ENCODE peak calls at places on chromosomes 3 and 15, in six cellular contexts. Y, G, D, A, Q and K are unnamed samples.

GRCh38 chr3:108437439-108437838 is 73.0 kb downstream of the MYH15 start:
- DNase-seq in Y (no peak), G (no peak), D (no peak), A (no peak), Q (no peak), K (no peak)

GRCh38 chr15:63715818-63716217 is 117.9 kb downstream of the HERC1 start:
- DNase-seq in Y (no peak), G (no peak), D (no peak), A (no peak), Q (no peak), K (no peak)

GRCh38 chr3:116440196-116440595 is 5.1 kb downstream of the LSAMP start:
- DNase-seq in Y (no peak), G (no peak), D (no peak), A (no peak), Q (peak), K (no peak)

GRCh38 chr15:70794596-70795310 is 31.4 kb upstream of the UACA start:
- DNase-seq in Y (no peak), G (no peak), D (no peak), A (no peak), Q (peak), K (no peak)

GRCh38 chr3:162139841-162140240 is 643.2 kb downstream of the OTOL1 start:
- DNase-seq in Y (no peak), G (no peak), D (no peak), A (no peak), Q (no peak), K (no peak)

GRCh38 chr15:58330836-58331561 is 100.8 kb upstream of the LIPC start:
- DNase-seq in Y (no peak), G (no peak), D (no peak), A (no peak), Q (no peak), K (no peak)

GRCh38 chr3:74079961-74080562 is 455.3 kb upstream of the PDZRN3 start:
- DNase-seq in Y (no peak), G (no peak), D (no peak), A (no peak), Q (no peak), K (no peak)

GRCh38 chr15:88708256-88709054 is 69.6 kb downstream of the ISG20 start:
- DNase-seq in Y (no peak), G (peak), D (no peak), A (no peak), Q (peak), K (peak)

GRCh38 chr15:47670365-47670764 is 46.9 kb upstream of the SEMA6D start:
- DNase-seq in Y (no peak), G (no peak), D (no peak), A (no peak), Q (no peak), K (no peak)

GRCh38 chr3:14329842-14330241 is 72.6 kb upstream of the SLC6A6 start:
- DNase-seq in Y (no peak), G (no peak), D (no peak), A (no peak), Q (no peak), K (no peak)

GRCh38 chr3:39124876-39125836 is 17.7 kb downstream of the TTC21A start:
- DNase-seq in Y (no peak), G (no peak), D (no peak), A (no peak), Q (peak), K (no peak)

GRCh38 chr3:12501360-12502020 is 17.2 kb downstream of the TSEN2 start:
- DNase-seq in Y (no peak), G (no peak), D (no peak), A (no peak), Q (peak), K (peak)

GRCh38 chr3:129966876-129967275 is 7.6 kb upstream of the TRH start:
- DNase-seq in Y (no peak), G (no peak), D (no peak), A (no peak), Q (no peak), K (no peak)

GRCh38 chr3:192902481-192903023 is 15.1 kb downstream of the MB21D2 start:
- DNase-seq in Y (no peak), G (no peak), D (no peak), A (no peak), Q (no peak), K (no peak)

GRCh38 chr3:196569003-196569516 is 600 bp downstream of the FBXO45 start:
- DNase-seq in Y (no peak), G (peak), D (peak), A (no peak), Q (peak), K (peak)

GRCh38 chr3:104291878-104292277 is 1074.8 kb upstream of the ALCAM start:
- DNase-seq in Y (no peak), G (no peak), D (no peak), A (no peak), Q (no peak), K (no peak)

GRCh38 chr3:152382312-152383135 is 113.8 kb downstream of the MBNL1 start:
- DNase-seq in Y (no peak), G (no peak), D (no peak), A (no peak), Q (peak), K (no peak)

GRCh38 chr15:83973816-83974215 is 261.8 kb upstream of the GOLGA6L4 start:
- DNase-seq in Y (no peak), G (no peak), D (no peak), A (no peak), Q (peak), K (no peak)

GRCh38 chr3:169847896-169848295 is 21.8 kb downstream of the LRRC31 start:
- DNase-seq in Y (no peak), G (no peak), D (no peak), A (no peak), Q (no peak), K (no peak)

GRCh38 chr3:61903931-61904657 is 342.7 kb downstream of the PTPRG start:
- DNase-seq in Y (no peak), G (peak), D (no peak), A (no peak), Q (peak), K (no peak)

GRCh38 chr3:61876797-61877196 is 315.4 kb downstream of the PTPRG start:
- DNase-seq in Y (no peak), G (no peak), D (no peak), A (no peak), Q (peak), K (no peak)

GRCh38 chr3:63753567-63753966 is 65.5 kb upstream of the C3orf49 start:
- DNase-seq in Y (no peak), G (no peak), D (no peak), A (peak), Q (peak), K (no peak)

GRCh38 chr3:16824085-16824696 is 60.6 kb upstream of the PLCL2 start:
- DNase-seq in Y (no peak), G (no peak), D (no peak), A (no peak), Q (no peak), K (no peak)

GRCh38 chr3:170740726-170741591 is 129.0 kb downstream of the RPL22L1 start:
- DNase-seq in Y (no peak), G (no peak), D (peak), A (no peak), Q (peak), K (peak)

GRCh38 chr3:122619040-122619439 is 41.6 kb downstream of the PARP15 start:
- DNase-seq in Y (no peak), G (no peak), D (no peak), A (no peak), Q (no peak), K (no peak)

GRCh38 chr15:78455749-78456148 is 17.7 kb downstream of the IREB2 start:
- DNase-seq in Y (no peak), G (peak), D (no peak), A (no peak), Q (no peak), K (peak)

GRCh38 chr3:138946554-138947302 is at the start of the genes FOXL2 and FOXL2NB:
- DNase-seq in Y (no peak), G (no peak), D (peak), A (peak), Q (peak), K (peak)

GRCh38 chr15:77060560-77060959 is 10.3 kb downstream of the TSPAN3 start:
- DNase-seq in Y (no peak), G (no peak), D (no peak), A (no peak), Q (peak), K (no peak)

GRCh38 chr3:71629289-71630252 is 46.0 kb upstream of the FOXP1 start:
- DNase-seq in Y (no peak), G (no peak), D (peak), A (no peak), Q (peak), K (peak)

GRCh38 chr3:112409061-112409460 is 76.1 kb downstream of the CD200 start:
- DNase-seq in Y (no peak), G (no peak), D (no peak), A (no peak), Q (no peak), K (no peak)

GRCh38 chr15:33311312-33311971 is 675 bp downstream of the RYR3 start:
- DNase-seq in Y (no peak), G (no peak), D (no peak), A (peak), Q (no peak), K (no peak)

GRCh38 chr3:101193957-101194356 is 126.4 kb downstream of the IMPG2 start:
- DNase-seq in Y (no peak), G (no peak), D (no peak), A (no peak), Q (peak), K (no peak)

GRCh38 chr15:33985287-33985686 is 17.0 kb downstream of the CHRM5 start:
- DNase-seq in Y (no peak), G (no peak), D (no peak), A (peak), Q (peak), K (no peak)

GRCh38 chr3:135806342-135806741 is 159.2 kb upstream of the PPP2R3A start:
- DNase-seq in Y (no peak), G (no peak), D (peak), A (peak), Q (no peak), K (no peak)

GRCh38 chr3:149442845-149443544 is 31.5 kb upstream of the TM4SF4 start:
- DNase-seq in Y (peak), G (no peak), D (no peak), A (no peak), Q (peak), K (no peak)

GRCh38 chr3:38843898-38844297 is 27.9 kb upstream of the SCN10A start:
- DNase-seq in Y (peak), G (no peak), D (peak), A (peak), Q (peak), K (no peak)

GRCh38 chr3:14329116-14329830 is 73.1 kb upstream of the SLC6A6 start:
- DNase-seq in Y (no peak), G (no peak), D (no peak), A (peak), Q (no peak), K (no peak)

GRCh38 chr3:72576563-72576962 is 271.7 kb downstream of the SHQ1 start:
- DNase-seq in Y (no peak), G (no peak), D (no peak), A (no peak), Q (no peak), K (no peak)

GRCh38 chr3:45134758-45135521 is 11.2 kb downstream of the CDCP1 start:
- DNase-seq in Y (no peak), G (no peak), D (no peak), A (no peak), Q (peak), K (no peak)
- H3K4me3 ChIP-seq in Y (peak), G (no peak), D (no peak), A (no peak), Q (no peak), K (no peak)

DNA sequence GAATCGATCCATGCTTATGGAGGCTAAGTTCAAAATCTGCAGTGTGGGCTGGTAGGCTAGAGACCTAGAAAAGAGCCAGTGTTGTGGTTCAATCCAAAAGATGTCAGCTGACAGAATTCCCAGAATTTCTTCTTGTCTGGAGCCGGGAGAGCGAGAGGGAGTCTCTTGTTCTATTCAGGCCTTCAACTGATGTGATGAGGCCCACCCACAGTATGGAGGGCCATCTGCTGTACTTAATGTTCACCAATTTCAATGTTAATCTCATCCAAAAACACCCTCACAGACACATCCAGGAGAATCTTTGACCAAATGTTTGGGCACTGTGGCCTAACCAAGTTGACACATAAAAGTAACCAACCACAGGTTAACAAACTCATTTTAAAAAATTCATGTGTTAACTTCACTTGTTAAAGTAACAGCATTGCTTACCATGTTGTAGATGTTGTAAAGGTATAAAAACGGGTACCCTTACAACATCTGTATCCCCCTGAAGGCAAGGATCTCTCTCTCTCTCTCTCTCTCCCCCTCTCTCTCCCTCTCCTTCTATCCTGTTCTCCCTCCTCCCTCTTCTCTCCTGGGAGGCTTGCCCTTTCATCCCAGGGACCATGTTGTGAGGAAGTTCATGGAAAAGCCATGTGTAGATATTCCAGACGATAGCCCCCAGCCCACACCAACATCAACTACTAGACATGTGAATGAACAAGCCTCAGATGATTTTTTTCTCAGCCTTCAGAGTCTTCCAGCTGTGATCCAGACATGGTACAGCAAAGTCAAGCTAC is 66.4 kb upstream of the CHD2 start:
- DNase-seq in Y (no peak), G (no peak), D (no peak), A (no peak), Q (no peak), K (no peak)
- H3K4me3 ChIP-seq in Y (no peak), G (no peak), D (no peak), A (no peak), Q (no peak), K (no peak)

GRCh38 chr3:18124501-18124900 is 300.6 kb downstream of the SATB1 start:
- DNase-seq in Y (peak), G (no peak), D (no peak), A (no peak), Q (peak), K (no peak)

GRCh38 chr3:18122264-18122663 is 302.9 kb downstream of the SATB1 start:
- DNase-seq in Y (no peak), G (no peak), D (no peak), A (no peak), Q (no peak), K (no peak)

GRCh38 chr3:18126772-18127171 is 298.4 kb downstream of the SATB1 start:
- DNase-seq in Y (no peak), G (peak), D (no peak), A (no peak), Q (no peak), K (no peak)

GRCh38 chr3:18127864-18128185 is 297.3 kb downstream of the SATB1 start:
- DNase-seq in Y (no peak), G (no peak), D (no peak), A (no peak), Q (no peak), K (no peak)

GRCh38 chr3:18127181-18127863 is 297.8 kb downstream of the SATB1 start:
- DNase-seq in Y (no peak), G (no peak), D (no peak), A (no peak), Q (no peak), K (no peak)
- H3K4me3 ChIP-seq in Y (no peak), G (no peak), D (no peak), A (no peak), Q (no peak), K (no peak)

GRCh38 chr3:156552973-156553372 is 1.9 kb downstream of the SSR3 start:
- DNase-seq in Y (no peak), G (no peak), D (no peak), A (no peak), Q (no peak), K (no peak)
- H3K4me3 ChIP-seq in Y (no peak), G (peak), D (no peak), A (no peak), Q (peak), K (no peak)

GRCh38 chr3:27358372-27358771 is 10.8 kb downstream of the NEK10 start:
- DNase-seq in Y (no peak), G (no peak), D (no peak), A (no peak), Q (no peak), K (no peak)

GRCh38 chr3:27356976-27357375 is 12.2 kb downstream of the NEK10 start:
- DNase-seq in Y (no peak), G (no peak), D (no peak), A (no peak), Q (no peak), K (no peak)

GRCh38 chr3:27354588-27355203 is 14.5 kb downstream of the NEK10 start:
- DNase-seq in Y (no peak), G (no peak), D (no peak), A (no peak), Q (peak), K (no peak)

GRCh38 chr3:27360113-27361078 is 8.8 kb downstream of the NEK10 start:
- DNase-seq in Y (no peak), G (no peak), D (no peak), A (no peak), Q (peak), K (no peak)

DNA sequence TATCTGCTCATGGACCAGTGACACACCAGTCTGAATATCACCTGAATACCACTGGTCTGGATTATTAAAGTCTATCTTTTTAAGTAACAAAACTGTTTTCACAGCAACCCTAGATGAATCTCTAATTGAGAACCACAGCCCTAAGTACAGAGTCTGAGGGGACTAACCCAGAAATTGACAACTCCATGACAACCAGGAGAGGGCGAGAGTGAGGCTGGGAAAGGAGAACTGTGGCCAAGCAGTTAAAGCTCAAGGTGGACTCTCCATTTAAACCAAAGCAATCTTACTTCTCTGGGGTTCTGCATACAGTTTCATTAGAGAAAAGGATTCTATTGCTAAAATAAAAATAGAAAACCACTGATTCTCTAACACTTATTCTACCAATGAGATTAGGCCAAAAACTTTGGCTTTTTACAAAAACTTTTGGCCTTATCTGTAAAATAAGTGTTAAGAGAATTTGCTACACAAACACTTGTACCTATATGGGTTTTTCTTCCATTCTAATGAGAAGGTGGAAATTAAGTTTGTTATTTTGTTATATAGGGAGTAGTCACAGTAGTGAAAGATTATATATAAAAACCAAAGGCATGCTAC is 11.4 kb downstream of the NEK10 start:
- DNase-seq in Y (peak), G (peak), D (peak), A (peak), Q (peak), K (peak)
- H3K4me3 ChIP-seq in Y (no peak), G (no peak), D (no peak), A (no peak), Q (no peak), K (no peak)

GRCh38 chr3:128166971-128167453 is 13.7 kb downstream of the EEFSEC start:
- DNase-seq in Y (no peak), G (no peak), D (no peak), A (no peak), Q (no peak), K (no peak)
- H3K4me3 ChIP-seq in Y (no peak), G (no peak), D (no peak), A (no peak), Q (no peak), K (no peak)

DNA sequence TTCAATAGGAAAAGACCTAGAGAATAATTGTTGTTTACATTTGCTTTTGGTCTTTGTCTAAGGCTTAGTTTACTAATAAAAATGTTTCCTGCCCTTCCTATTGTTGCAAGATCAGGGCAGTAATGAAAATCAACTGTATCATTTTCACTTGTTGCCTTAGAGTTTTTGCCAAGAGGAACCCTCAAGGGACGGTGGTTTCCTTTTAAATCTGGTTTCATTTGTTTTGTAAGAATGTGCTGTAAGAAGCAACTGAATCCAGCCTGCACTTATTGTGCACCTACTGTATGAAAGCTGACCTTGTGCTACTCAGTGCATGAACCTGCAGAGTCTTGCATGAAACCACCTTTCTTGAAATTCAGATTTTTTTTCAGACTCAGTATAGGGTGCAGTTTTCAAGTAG is 5.3 kb downstream of the IGF1R start:
- DNase-seq in Y (no peak), G (no peak), D (no peak), A (no peak), Q (peak), K (no peak)
- H3K4me3 ChIP-seq in Y (no peak), G (peak), D (no peak), A (no peak), Q (no peak), K (no peak)

GRCh38 chr15:90576711-90577389 is 47.1 kb downstream of the CRTC3 start:
- DNase-seq in Y (no peak), G (no peak), D (no peak), A (no peak), Q (no peak), K (no peak)

GRCh38 chr15:90572893-90573292 is 43.2 kb downstream of the CRTC3 start:
- DNase-seq in Y (no peak), G (no peak), D (no peak), A (no peak), Q (no peak), K (no peak)

GRCh38 chr15:90565866-90566265 is 36.1 kb downstream of the CRTC3 start:
- DNase-seq in Y (no peak), G (no peak), D (no peak), A (no peak), Q (no peak), K (no peak)

GRCh38 chr15:90570643-90571042 is 40.9 kb downstream of the CRTC3 start:
- DNase-seq in Y (no peak), G (no peak), D (no peak), A (no peak), Q (no peak), K (no peak)

DNA sequence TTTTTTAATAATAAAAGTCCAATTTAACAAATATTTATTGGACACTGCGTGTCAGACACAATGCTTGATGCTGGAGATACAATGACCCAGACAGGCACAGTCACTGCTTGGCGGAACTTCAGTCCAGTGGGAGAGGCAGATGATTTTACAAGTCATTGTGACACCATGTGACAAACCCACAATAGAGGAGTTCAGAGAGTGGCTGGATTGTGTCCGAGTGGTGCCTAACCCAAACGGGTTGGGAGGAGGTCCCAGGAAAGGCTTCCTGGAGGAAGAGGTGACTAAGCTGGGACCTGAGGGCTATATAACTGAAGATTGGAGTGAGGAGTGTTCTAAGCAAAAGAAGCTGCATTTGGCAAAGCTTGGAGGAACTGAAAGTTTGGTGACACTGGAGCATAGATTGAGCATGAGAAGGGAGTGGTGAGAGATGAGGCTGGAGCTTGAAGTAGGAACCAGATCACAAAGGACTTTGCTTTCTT is 41.4 kb downstream of the CRTC3 start:
- DNase-seq in Y (peak), G (no peak), D (peak), A (no peak), Q (no peak), K (peak)
- H3K4me3 ChIP-seq in Y (no peak), G (no peak), D (no peak), A (no peak), Q (no peak), K (no peak)